ENCODE peak calls at places on chromosomes 3 and 15, in eight cellular contexts. Z, B, Q, Y, T, I, C and P are unnamed samples.

GRCh38 chr3:182092662-182093262 is 381.0 kb downstream of the SOX2 start:
- DNase-seq in B (no peak), Q (no peak), T (no peak), I (no peak), Z (no peak), Y (peak), C (no peak), P (no peak)

GRCh38 chr15:68382286-68383007 is 49.5 kb downstream of the ITGA11 start:
- DNase-seq in I (no peak), Y (peak), B (no peak), Z (no peak), T (no peak), C (no peak), Q (no peak), P (no peak)

GRCh38 chr3:187198490-187198889 is 1.2 kb downstream of the RTP1 start:
- DNase-seq in Q (no peak), T (no peak), B (no peak), Z (no peak), I (no peak), Y (no peak), C (no peak), P (no peak)

GRCh38 chr3:127184870-127185216 is 8.1 kb upstream of the PRR23E start:
- DNase-seq in T (no peak), Z (no peak), Q (no peak), C (no peak), Y (no peak), I (no peak), B (no peak), P (no peak)

GRCh38 chr15:70833897-70834765 is 19.8 kb downstream of the LARP6 start:
- DNase-seq in T (no peak), C (peak), B (no peak), Z (peak), Q (no peak), Y (peak), I (peak), P (no peak)

GRCh38 chr3:43674345-43675085 is 16.2 kb upstream of the ABHD5 start:
- DNase-seq in Q (no peak), B (no peak), Z (no peak), C (no peak), T (no peak), Y (no peak), I (no peak), P (no peak)

GRCh38 chr3:79937567-79937966 is 169.8 kb upstream of the ROBO1 start:
- DNase-seq in B (no peak), C (no peak), T (no peak), Z (peak), Q (no peak), I (no peak), Y (peak), P (no peak)

GRCh38 chr15:88174571-88174970 is 82.0 kb downstream of the NTRK3 start:
- DNase-seq in B (no peak), I (no peak), C (no peak), Y (no peak), Q (no peak), T (no peak), Z (no peak), P (no peak)

GRCh38 chr15:75238150-75238549 is 20.0 kb upstream of the GOLGA6C start:
- DNase-seq in T (no peak), B (no peak), I (no peak), C (no peak), Y (no peak), Q (peak), Z (no peak), P (no peak)

GRCh38 chr3:126304704-126305103 is 52.5 kb downstream of the KLF15 start:
- DNase-seq in Q (no peak), I (no peak), Z (no peak), C (no peak), B (no peak), Y (peak), T (no peak), P (no peak)

GRCh38 chr3:13886593-13887129 is 6.8 kb upstream of the WNT7A start:
- DNase-seq in Q (no peak), B (no peak), I (no peak), Z (no peak), Y (no peak), T (no peak), C (no peak), P (no peak)

GRCh38 chr3:13887746-13888300 is 8.0 kb upstream of the WNT7A start:
- DNase-seq in Z (no peak), T (no peak), B (no peak), Y (no peak), I (no peak), Q (no peak), C (no peak), P (no peak)

GRCh38 chr3:13883681-13884080 is 3.8 kb upstream of the WNT7A start:
- DNase-seq in Z (no peak), B (no peak), I (no peak), C (no peak), T (no peak), Y (no peak), Q (no peak), P (no peak)

GRCh38 chr3:13884851-13885703 is 5.2 kb upstream of the WNT7A start:
- DNase-seq in T (no peak), B (no peak), Q (peak), I (no peak), C (no peak), Y (no peak), Z (peak), P (no peak)

GRCh38 chr3:13885704-13886010 is 5.8 kb upstream of the WNT7A start:
- DNase-seq in Q (no peak), T (no peak), B (no peak), I (no peak), Z (no peak), C (no peak), Y (no peak), P (no peak)
- TF ChIP-seq CTCF in Q (no peak), T (no peak), B (no peak), I (no peak), Z (no peak), C (no peak), Y (no peak), P (no peak)

GRCh38 chr3:106435899-106436453 is 567.2 kb upstream of the CBLB start:
- DNase-seq in Z (no peak), B (no peak), T (no peak), Y (no peak), C (no peak), I (no peak), Q (no peak), P (no peak)
- TF ChIP-seq CTCF in Z (no peak), B (no peak), T (no peak), Y (no peak), C (no peak), I (no peak), Q (no peak), P (no peak)

GRCh38 chr3:115688408-115688807 is 65.1 kb downstream of the GAP43 start:
- DNase-seq in B (no peak), I (no peak), C (no peak), Z (no peak), Y (no peak), T (no peak), Q (no peak), P (no peak)
- TF ChIP-seq CTCF in B (no peak), I (no peak), C (no peak), Z (no peak), Y (no peak), T (no peak), Q (no peak), P (no peak)

GRCh38 chr3:160999268-160999667 is 105.9 kb downstream of the B3GALNT1 start:
- DNase-seq in I (no peak), Y (peak), T (no peak), Z (no peak), C (no peak), B (no peak), Q (no peak), P (no peak)
- TF ChIP-seq CTCF in I (no peak), Y (no peak), T (no peak), Z (no peak), C (no peak), B (no peak), Q (no peak), P (no peak)

GRCh38 chr3:153443961-153444360 is 281.9 kb downstream of the RAP2B start:
- DNase-seq in C (no peak), T (no peak), B (no peak), I (peak), Y (no peak), Z (peak), Q (no peak), P (no peak)
- TF ChIP-seq CTCF in C (peak), T (no peak), B (no peak), I (peak), Y (no peak), Z (peak), Q (peak), P (no peak)

GRCh38 chr3:148716657-148717056 is 19.0 kb downstream of the AGTR1 start:
- DNase-seq in Y (no peak), T (no peak), C (no peak), Q (no peak), B (no peak), Z (no peak), I (no peak), P (no peak)
- TF ChIP-seq CTCF in Y (no peak), T (no peak), C (peak), Q (no peak), B (no peak), Z (peak), I (no peak), P (no peak)

GRCh38 chr3:53919741-53920140 is 28.1 kb upstream of the SELENOK start:
- DNase-seq in Q (no peak), I (no peak), Y (no peak), B (no peak), Z (no peak), T (no peak), C (no peak), P (no peak)

DNA sequence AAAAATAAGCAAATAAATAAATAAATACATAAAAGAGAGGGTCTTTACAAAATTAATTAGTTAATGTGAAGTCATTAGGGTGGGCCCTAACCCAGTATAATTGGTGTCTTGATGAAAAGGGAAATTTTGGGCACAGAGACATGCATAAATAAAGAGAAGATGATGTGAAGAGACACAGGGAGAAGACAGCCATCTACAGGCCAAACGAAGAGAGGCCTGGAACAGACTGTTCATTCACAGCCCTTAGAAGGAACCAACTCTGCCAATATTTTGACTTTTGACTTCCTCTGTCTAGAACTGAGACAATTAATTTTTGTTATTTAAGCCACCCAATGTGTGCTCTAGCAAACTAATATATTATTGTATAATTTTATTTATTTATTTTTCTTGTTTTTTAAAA is 29.6 kb upstream of the SELENOK start:
- DNase-seq in C (no peak), Y (no peak), B (no peak), Z (peak), I (peak), Q (no peak), T (no peak), P (no peak)
- TF ChIP-seq CTCF in C (peak), Y (peak), B (no peak), Z (peak), I (peak), Q (peak), T (peak), P (no peak)